ENCODE peak calls at places on chromosome 18, in ten cellular contexts. Q, U, W, G, X, I, T, V, D and H are unnamed samples.

GRCh38 chr18:68394705-68395104 is 320.2 kb downstream of the TMX3 start:
- DNase-seq in Q (no peak), U (no peak), W (no peak), G (no peak), X (no peak), I (no peak), T (peak; percentile 20), V (no peak), D (no peak), H (no peak)

GRCh38 chr18:61502472-61502871 is 169.2 kb downstream of the CDH20 start:
- DNase-seq in Q (peak; percentile 43), U (peak; percentile 34), W (no peak), G (no peak), X (peak; percentile 44), I (no peak), T (peak; percentile 78), V (no peak), D (peak; percentile 78), H (peak; percentile 29)

GRCh38 chr18:48342588-48342987 is 66.6 kb downstream of the ZBTB7C start:
- DNase-seq in Q (no peak), U (no peak), W (no peak), G (no peak), X (no peak), I (no peak), T (no peak), V (peak; percentile 89), D (no peak), H (no peak)

GRCh38 chr18:58135170-58135569 is 91.1 kb downstream of the NEDD4L start:
- DNase-seq in Q (no peak), U (peak; percentile 38), W (no peak), G (no peak), X (no peak), I (no peak), T (peak; percentile 71), V (no peak), D (peak; percentile 62), H (no peak)

GRCh38 chr18:48896875-48897511 is 53.8 kb downstream of the SMAD7 start:
- DNase-seq in Q (no peak), U (peak; percentile 50), W (no peak), G (peak; percentile 63), X (peak; percentile 56), I (peak; percentile 87), T (peak; percentile 63), V (peak; percentile 20), D (no peak), H (no peak)

GRCh38 chr18:74082476-74083070 is 65.1 kb downstream of the FBXO15 start:
- DNase-seq in Q (no peak), U (peak; percentile 70), W (no peak), G (peak; percentile 43), X (peak; percentile 11), I (peak; percentile 90), T (peak; percentile 55), V (no peak), D (peak; percentile 55), H (peak; percentile 33)

GRCh38 chr18:57797209-57797651 is 5.9 kb downstream of the ATP8B1 start:
- DNase-seq in Q (no peak), U (no peak), W (no peak), G (peak; percentile 83), X (no peak), I (no peak), T (no peak), V (peak; percentile 68), D (no peak), H (no peak)

GRCh38 chr18:3595282-3596273 is 145.6 kb downstream of the TGIF1 start:
- DNase-seq in Q (peak; percentile 53), U (no peak), W (no peak), G (peak; percentile 43), X (no peak), I (no peak), T (peak; percentile 96), V (no peak), D (peak; percentile 93), H (no peak)

GRCh38 chr18:10923671-10924070 is 225.7 kb downstream of the PIEZO2 start:
- DNase-seq in Q (no peak), U (no peak), W (no peak), G (no peak), X (no peak), I (no peak), T (peak; percentile 46), V (no peak), D (peak; percentile 42), H (no peak)

GRCh38 chr18:12862467-12862866 is 21.6 kb downstream of the PTPN2 start:
- DNase-seq in Q (no peak), U (peak; percentile 54), W (no peak), G (peak; percentile 35), X (no peak), I (no peak), T (no peak), V (no peak), D (no peak), H (no peak)

GRCh38 chr18:29383311-29384273 is 1206.7 kb upstream of the CDH2 start:
- DNase-seq in Q (no peak), U (peak; percentile 86), W (no peak), G (no peak), X (no peak), I (no peak), T (no peak), V (no peak), D (peak; percentile 10), H (no peak)

GRCh38 chr18:3597159-3597977 is 147.4 kb downstream of the TGIF1 start:
- DNase-seq in Q (no peak), U (no peak), W (no peak), G (no peak), X (no peak), I (no peak), T (no peak), V (no peak), D (no peak), H (no peak)

GRCh38 chr18:22550861-22551260 is 133.1 kb upstream of the CTAGE1 start:
- DNase-seq in Q (no peak), U (no peak), W (no peak), G (no peak), X (no peak), I (no peak), T (no peak), V (no peak), D (no peak), H (no peak)
- H3K27ac ChIP-seq in Q (no peak overlapping the region), U (no peak overlapping the region), W (no peak overlapping the region), G (peak overlapping the region; percentile 20), X (no peak overlapping the region), I (peak overlapping the region; percentile 63), T (peak overlapping the region; percentile 75), V (no peak overlapping the region), D (no peak overlapping the region), H (no peak overlapping the region)

GRCh38 chr18:62876828-62877227 is 161.5 kb downstream of the PHLPP1 start:
- DNase-seq in Q (no peak), U (no peak), W (no peak), G (no peak), X (no peak), I (no peak), T (no peak), V (no peak), D (no peak), H (no peak)
- H3K4me1 ChIP-seq in Q (no peaks in the 10 kb centered on the region), U (peaks cover 3% of the 10 kb centered on the region), W (peaks cover 8% of the 10 kb centered on the region), G (peaks cover 14% of the 10 kb centered on the region), X (peaks cover 24% of the 10 kb centered on the region), I (no peaks in the 10 kb centered on the region), T (peaks cover 43% of the 10 kb centered on the region), V (peaks cover 7% of the 10 kb centered on the region), D (peaks cover 44% of the 10 kb centered on the region), H (peaks cover 8% of the 10 kb centered on the region)

DNA sequence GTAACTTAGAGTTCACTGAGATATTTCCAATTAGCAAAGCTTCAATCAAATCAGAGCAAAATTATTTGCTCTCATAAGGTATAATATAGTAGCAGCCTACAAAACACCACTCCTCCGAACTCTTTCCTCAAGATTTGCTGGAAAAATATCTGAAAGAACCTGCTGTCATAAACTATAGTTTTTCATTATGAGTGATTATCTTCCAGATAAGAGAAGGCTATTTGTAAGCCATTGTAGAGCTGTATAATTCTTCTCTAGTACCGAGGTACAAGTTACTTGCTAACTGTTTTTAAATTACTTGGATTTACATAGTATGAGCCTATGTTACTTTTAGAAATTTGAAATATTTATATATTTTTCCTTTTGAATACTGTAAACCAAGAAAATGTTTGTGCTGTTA is 2.1 kb downstream of the NDC80 start:
- DNase-seq in Q (no peak), U (no peak), W (no peak), G (no peak), X (no peak), I (no peak), T (peak; percentile 20), V (no peak), D (no peak), H (no peak)
- H3K4me3 ChIP-seq in Q (no peak overlapping the region), U (peak overlapping the region; percentile 87), W (no peak overlapping the region), G (no peak overlapping the region), X (no peak overlapping the region), I (no peak overlapping the region), T (peak overlapping the region; percentile 95), V (no peak overlapping the region), D (peak overlapping the region; percentile 99), H (no peak overlapping the region)

GRCh38 chr18:79792988-79793355 is 4.8 kb upstream of the KCNG2 start:
- DNase-seq in Q (no peak), U (no peak), W (peak; percentile 49), G (no peak), X (no peak), I (peak; percentile 87), T (no peak), V (no peak), D (no peak), H (no peak)

GRCh38 chr18:79789901-79790885 is 7.5 kb upstream of the KCNG2 start:
- DNase-seq in Q (no peak), U (no peak), W (no peak), G (no peak), X (no peak), I (peak; percentile 78), T (no peak), V (no peak), D (no peak), H (no peak)

GRCh38 chr18:79792096-79792987 is 5.4 kb upstream of the KCNG2 start:
- DNase-seq in Q (no peak), U (no peak), W (peak; percentile 30), G (no peak), X (no peak), I (peak; percentile 82), T (no peak), V (no peak), D (no peak), H (no peak)

GRCh38 chr18:79789091-79789891 is 8.4 kb upstream of the KCNG2 start:
- DNase-seq in Q (no peak), U (no peak), W (no peak), G (no peak), X (no peak), I (peak; percentile 73), T (no peak), V (no peak), D (no peak), H (no peak)

DNA sequence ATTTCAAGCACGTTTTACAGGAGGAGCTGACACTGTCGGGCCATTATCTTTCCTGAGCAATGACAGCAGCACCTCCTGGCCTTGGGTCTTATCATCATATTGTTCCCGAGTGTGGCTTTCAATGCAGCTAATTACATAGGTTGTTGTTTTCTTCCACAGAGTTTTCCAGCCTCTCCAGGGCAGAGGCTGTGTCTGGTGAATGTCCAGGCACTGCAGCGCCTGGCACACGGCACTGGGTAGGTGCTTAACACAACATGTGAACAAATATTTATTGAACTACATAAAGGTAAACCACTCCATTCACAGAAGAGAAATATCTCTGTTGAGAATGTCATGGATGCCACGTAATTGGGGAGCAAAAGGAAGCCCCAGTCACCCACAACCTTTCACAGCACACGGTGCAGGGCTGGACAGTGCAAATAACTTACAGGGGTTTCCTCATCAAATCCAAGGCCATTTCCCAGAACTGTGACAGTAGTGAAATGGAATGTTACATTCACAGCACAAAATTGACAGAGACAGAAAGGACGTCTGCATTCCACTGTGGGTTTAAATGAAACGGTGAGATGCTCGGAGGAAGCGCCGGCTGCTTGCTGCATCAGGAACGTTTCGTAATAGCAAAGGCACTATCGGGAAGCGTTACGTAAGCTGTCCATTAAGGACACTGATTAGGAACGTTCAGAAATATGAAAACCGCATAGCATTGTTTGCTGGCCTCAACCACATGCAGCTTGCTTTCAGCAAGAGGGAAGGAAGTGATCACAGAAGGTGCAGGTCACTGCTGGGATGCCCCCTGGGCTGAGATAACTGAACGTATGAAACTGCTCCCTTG is 6.4 kb upstream of the KCNG2 start:
- DNase-seq in Q (peak; percentile 58), U (no peak), W (peak; percentile 63), G (peak; percentile 43), X (peak; percentile 23), I (peak; percentile 81), T (peak; percentile 93), V (peak; percentile 19), D (peak; percentile 100), H (no peak)
- H3K27ac ChIP-seq in Q (no peak overlapping the region), U (no peak overlapping the region), W (no peak overlapping the region), G (no peak overlapping the region), X (no peak overlapping the region), I (peak overlapping the region; percentile 92), T (peak overlapping the region; percentile 27), V (no peak overlapping the region), D (no peak overlapping the region), H (no peak overlapping the region)